ENCODE peak calls at places on chromosomes 7 and 10, in six cellular contexts. One of them, this sample, is unnamed. For H3K36me3, the result is how much of the 10 kb centered on the place peaks cover.

GRCh38 chr10:79285315-79286185 is 61.7 kb upstream of the PPIF start:
- DNase-seq in neural progenitor cell: no peak
- DNase-seq in SK-N-SH: no peak
- DNase-seq in endothelial cell of umbilical vein: no peak
- DNase-seq in IMR-90: no peak
- DNase-seq in neuronal stem cell: no peak
- DNase-seq in this sample: no peak

GRCh38 chr7:135710417-135711138 is 17.4 kb downstream of the SLC13A4 start:
- DNase-seq in neural progenitor cell: peak
- DNase-seq in SK-N-SH: peak
- DNase-seq in endothelial cell of umbilical vein: no peak
- DNase-seq in IMR-90: no peak
- DNase-seq in neuronal stem cell: no peak
- DNase-seq in this sample: no peak

GRCh38 chr7:5679741-5680473 is 101.6 kb downstream of the RNF216 start:
- DNase-seq in neural progenitor cell: no peak
- DNase-seq in SK-N-SH: no peak
- DNase-seq in endothelial cell of umbilical vein: no peak
- DNase-seq in IMR-90: no peak
- DNase-seq in neuronal stem cell: no peak
- DNase-seq in this sample: peak

GRCh38 chr7:136009488-136010079 is 32.4 kb upstream of the MTPN start:
- DNase-seq in neural progenitor cell: peak
- DNase-seq in SK-N-SH: peak
- DNase-seq in endothelial cell of umbilical vein: peak
- DNase-seq in IMR-90: peak
- DNase-seq in neuronal stem cell: peak
- DNase-seq in this sample: no peak

GRCh38 chr10:62268399-62269076 is at the start of gene RTKN2:
- DNase-seq in neural progenitor cell: peak
- DNase-seq in SK-N-SH: peak
- DNase-seq in endothelial cell of umbilical vein: peak
- DNase-seq in IMR-90: peak
- DNase-seq in neuronal stem cell: peak
- DNase-seq in this sample: peak

GRCh38 chr10:130021373-130021950 is 57.4 kb upstream of the EBF3 start:
- DNase-seq in neural progenitor cell: no peak
- DNase-seq in SK-N-SH: no peak
- DNase-seq in endothelial cell of umbilical vein: no peak
- DNase-seq in IMR-90: peak
- DNase-seq in neuronal stem cell: no peak
- DNase-seq in this sample: peak

GRCh38 chr10:80460399-80461207 is 6.5 kb downstream of the TSPAN14 start:
- DNase-seq in neural progenitor cell: peak
- DNase-seq in SK-N-SH: no peak
- DNase-seq in endothelial cell of umbilical vein: peak
- DNase-seq in IMR-90: peak
- DNase-seq in neuronal stem cell: no peak
- DNase-seq in this sample: peak

GRCh38 chr7:73519867-73520672 is 2.0 kb downstream of the BAZ1B start:
- DNase-seq in neural progenitor cell: peak
- DNase-seq in SK-N-SH: no peak
- DNase-seq in endothelial cell of umbilical vein: no peak
- DNase-seq in IMR-90: peak
- DNase-seq in neuronal stem cell: no peak
- DNase-seq in this sample: no peak

GRCh38 chr10:106175760-106176377 is 988.6 kb downstream of the SORCS1 start:
- DNase-seq in neural progenitor cell: no peak
- DNase-seq in SK-N-SH: no peak
- DNase-seq in endothelial cell of umbilical vein: no peak
- DNase-seq in IMR-90: no peak
- DNase-seq in neuronal stem cell: no peak
- DNase-seq in this sample: no peak

GRCh38 chr7:595621-596010 is 76.0 kb upstream of the PDGFA start:
- DNase-seq in neural progenitor cell: no peak
- DNase-seq in SK-N-SH: no peak
- DNase-seq in endothelial cell of umbilical vein: no peak
- DNase-seq in IMR-90: no peak
- DNase-seq in neuronal stem cell: no peak
- DNase-seq in this sample: no peak

DNA sequence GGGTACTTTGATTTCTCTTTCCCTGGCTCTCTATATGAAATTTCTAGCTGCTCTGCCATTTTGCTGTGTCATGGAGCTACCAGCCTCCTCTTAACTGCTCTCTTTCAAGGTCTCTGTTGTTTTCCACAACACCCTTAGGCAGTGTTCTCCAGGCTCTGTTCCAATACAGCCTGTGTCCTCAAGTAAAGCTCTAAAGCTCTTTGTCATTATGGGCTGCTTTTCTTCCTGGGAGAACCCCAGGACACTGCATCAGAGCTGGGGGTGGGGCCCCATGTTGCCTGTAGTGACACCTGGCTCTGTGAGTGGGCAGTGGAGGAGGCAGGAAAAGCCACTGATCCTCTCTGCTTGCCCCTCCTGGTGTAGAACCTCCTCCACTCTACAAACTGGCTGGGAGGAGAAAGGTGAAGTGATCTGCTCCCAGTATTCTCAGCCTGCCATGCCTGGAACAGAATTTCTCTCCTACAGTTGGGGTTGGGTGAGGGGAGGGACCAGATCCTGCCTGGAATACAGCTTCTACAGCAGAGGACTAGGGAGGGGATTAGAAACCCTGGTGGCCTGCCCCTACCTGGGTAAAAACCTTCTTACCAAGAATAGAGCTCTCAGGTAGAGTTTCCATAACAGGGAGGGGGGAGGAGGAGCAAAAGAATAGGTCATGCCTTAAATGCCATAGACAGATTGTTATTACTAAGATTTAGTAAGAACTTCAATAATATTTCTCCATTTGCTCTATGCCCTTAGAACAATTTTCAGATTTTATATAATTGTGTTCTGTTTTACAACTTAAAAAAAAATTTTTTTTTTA is 33.7 kb upstream of the TSPAN33 start:
- DNase-seq in neural progenitor cell: peak
- DNase-seq in SK-N-SH: peak
- DNase-seq in endothelial cell of umbilical vein: no peak
- DNase-seq in IMR-90: no peak
- DNase-seq in neuronal stem cell: no peak
- DNase-seq in this sample: peak
- H3K27ac ChIP-seq in neural progenitor cell: peak
- H3K27ac ChIP-seq in SK-N-SH: no peak
- H3K27ac ChIP-seq in endothelial cell of umbilical vein: no peak
- H3K27ac ChIP-seq in IMR-90: no peak
- H3K27ac ChIP-seq in neuronal stem cell: no peak
- H3K27ac ChIP-seq in this sample: peak

GRCh38 chr7:102148799-102149198 is 137.9 kb upstream of the SH2B2 start:
- DNase-seq in neural progenitor cell: no peak
- DNase-seq in SK-N-SH: no peak
- DNase-seq in endothelial cell of umbilical vein: no peak
- DNase-seq in IMR-90: no peak
- DNase-seq in neuronal stem cell: no peak
- DNase-seq in this sample: no peak

GRCh38 chr7:102149416-102149815 is 137.3 kb upstream of the SH2B2 start:
- DNase-seq in neural progenitor cell: no peak
- DNase-seq in SK-N-SH: no peak
- DNase-seq in endothelial cell of umbilical vein: no peak
- DNase-seq in IMR-90: no peak
- DNase-seq in neuronal stem cell: no peak
- DNase-seq in this sample: no peak

GRCh38 chr7:102146122-102146521 is 140.5 kb upstream of the SH2B2 start:
- DNase-seq in neural progenitor cell: no peak
- DNase-seq in SK-N-SH: no peak
- DNase-seq in endothelial cell of umbilical vein: no peak
- DNase-seq in IMR-90: no peak
- DNase-seq in neuronal stem cell: no peak
- DNase-seq in this sample: peak

GRCh38 chr7:102150266-102150665 is 136.4 kb upstream of the SH2B2 start:
- DNase-seq in neural progenitor cell: no peak
- DNase-seq in SK-N-SH: no peak
- DNase-seq in endothelial cell of umbilical vein: no peak
- DNase-seq in IMR-90: no peak
- DNase-seq in neuronal stem cell: no peak
- DNase-seq in this sample: no peak

GRCh38 chr7:102146989-102147388 is 139.7 kb upstream of the SH2B2 start:
- DNase-seq in neural progenitor cell: no peak
- DNase-seq in SK-N-SH: no peak
- DNase-seq in endothelial cell of umbilical vein: no peak
- DNase-seq in IMR-90: peak
- DNase-seq in neuronal stem cell: no peak
- DNase-seq in this sample: no peak
- H3K36me3 ChIP-seq in neural progenitor cell: under half
- H3K36me3 ChIP-seq in SK-N-SH: under half
- H3K36me3 ChIP-seq in endothelial cell of umbilical vein: under half
- H3K36me3 ChIP-seq in IMR-90: under half
- H3K36me3 ChIP-seq in neuronal stem cell: under half
- H3K36me3 ChIP-seq in this sample: under half

GRCh38 chr10:2933924-2934323 is 133.4 kb upstream of the PFKP start:
- DNase-seq in neural progenitor cell: no peak
- DNase-seq in SK-N-SH: no peak
- DNase-seq in endothelial cell of umbilical vein: no peak
- DNase-seq in IMR-90: no peak
- DNase-seq in neuronal stem cell: no peak
- DNase-seq in this sample: no peak

GRCh38 chr10:2935647-2936386 is 131.5 kb upstream of the PFKP start:
- DNase-seq in neural progenitor cell: no peak
- DNase-seq in SK-N-SH: no peak
- DNase-seq in endothelial cell of umbilical vein: no peak
- DNase-seq in IMR-90: no peak
- DNase-seq in neuronal stem cell: no peak
- DNase-seq in this sample: no peak

GRCh38 chr10:2936816-2937215 is 130.5 kb upstream of the PFKP start:
- DNase-seq in neural progenitor cell: no peak
- DNase-seq in SK-N-SH: no peak
- DNase-seq in endothelial cell of umbilical vein: no peak
- DNase-seq in IMR-90: no peak
- DNase-seq in neuronal stem cell: no peak
- DNase-seq in this sample: no peak

GRCh38 chr10:2942937-2943336 is 124.4 kb upstream of the PFKP start:
- DNase-seq in neural progenitor cell: no peak
- DNase-seq in SK-N-SH: no peak
- DNase-seq in endothelial cell of umbilical vein: no peak
- DNase-seq in IMR-90: no peak
- DNase-seq in neuronal stem cell: no peak
- DNase-seq in this sample: no peak

DNA sequence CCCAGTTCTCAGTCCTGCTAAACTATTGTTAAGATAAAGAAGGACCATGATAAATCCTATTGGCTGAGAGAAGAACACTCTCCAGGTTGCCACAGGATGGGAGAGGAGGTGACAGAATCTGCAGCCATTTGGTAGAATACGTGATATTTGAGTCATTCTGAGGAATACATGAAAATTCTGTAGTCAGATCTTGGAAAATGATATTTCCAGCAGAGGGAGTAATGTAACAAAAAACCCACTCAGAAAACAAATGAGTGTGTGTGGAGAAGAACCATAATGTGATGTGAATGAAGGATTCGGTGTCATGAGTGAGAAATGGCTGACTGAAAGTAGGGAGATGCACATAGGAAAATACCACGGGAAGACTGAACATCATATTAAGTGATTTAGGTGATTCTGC is 128.5 kb upstream of the PFKP start:
- DNase-seq in neural progenitor cell: no peak
- DNase-seq in SK-N-SH: no peak
- DNase-seq in endothelial cell of umbilical vein: peak
- DNase-seq in IMR-90: peak
- DNase-seq in neuronal stem cell: no peak
- DNase-seq in this sample: no peak
- H3K9ac ChIP-seq in neural progenitor cell: no peak
- H3K9ac ChIP-seq in SK-N-SH: no peak
- H3K9ac ChIP-seq in endothelial cell of umbilical vein: no peak
- H3K9ac ChIP-seq in IMR-90: no peak
- H3K9ac ChIP-seq in neuronal stem cell: no peak
- H3K9ac ChIP-seq in this sample: no peak

DNA sequence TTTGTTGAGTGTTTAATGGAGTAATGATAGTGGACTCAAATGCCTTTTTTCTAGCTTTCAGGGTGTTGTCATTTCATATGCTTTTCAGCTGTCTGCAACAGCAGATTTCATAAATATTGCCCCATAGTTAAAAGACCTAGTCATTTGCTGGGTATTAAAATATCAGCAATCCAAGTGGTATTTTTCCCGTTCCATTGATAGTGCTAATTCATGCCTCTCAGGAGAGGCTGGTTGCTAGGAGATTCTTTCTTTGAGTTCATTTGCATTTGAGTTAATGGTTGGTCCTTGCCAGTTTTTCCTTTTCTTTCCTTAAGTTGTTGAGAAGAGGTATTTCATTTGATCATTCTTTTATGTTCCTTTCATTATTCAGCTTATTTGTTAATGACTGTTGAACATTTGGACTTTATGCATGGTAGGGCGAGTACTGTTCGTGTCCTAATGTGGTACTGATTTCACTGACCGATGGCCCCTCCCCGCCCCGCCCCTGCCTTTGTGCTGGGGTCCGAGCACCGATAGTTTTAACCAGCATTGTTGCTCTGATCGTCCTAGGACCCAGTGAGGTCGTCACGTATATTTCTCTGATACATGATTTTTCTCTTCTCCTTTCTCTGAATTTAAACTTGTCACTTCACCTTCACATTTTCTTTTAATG is 128.6 kb downstream of the CCNY start:
- DNase-seq in neural progenitor cell: peak
- DNase-seq in SK-N-SH: no peak
- DNase-seq in endothelial cell of umbilical vein: no peak
- DNase-seq in IMR-90: peak
- DNase-seq in neuronal stem cell: peak
- DNase-seq in this sample: no peak
- H3K27ac ChIP-seq in neural progenitor cell: no peak
- H3K27ac ChIP-seq in SK-N-SH: no peak
- H3K27ac ChIP-seq in endothelial cell of umbilical vein: no peak
- H3K27ac ChIP-seq in IMR-90: peak
- H3K27ac ChIP-seq in neuronal stem cell: no peak
- H3K27ac ChIP-seq in this sample: no peak

DNA sequence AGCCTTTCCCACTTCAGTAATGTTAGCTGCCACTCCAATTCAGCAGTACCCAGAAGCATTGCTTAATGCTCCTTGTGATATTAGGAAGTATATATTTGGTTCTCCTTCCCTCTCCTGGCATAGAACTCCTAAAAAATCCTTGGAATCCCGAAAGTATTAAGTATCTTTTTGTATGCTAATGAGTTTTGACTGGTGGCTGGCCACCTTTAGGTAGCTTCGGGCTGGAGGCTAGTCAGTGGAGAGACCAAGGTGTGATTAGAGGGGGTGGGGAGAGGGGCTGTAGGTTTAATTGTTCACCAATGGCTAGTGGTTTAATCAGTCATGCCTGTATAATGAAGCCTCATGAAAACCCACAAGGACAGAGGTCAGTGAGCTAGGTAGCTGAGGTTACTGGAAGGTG is 12.2 kb downstream of the COMTD1 start:
- DNase-seq in neural progenitor cell: no peak
- DNase-seq in SK-N-SH: no peak
- DNase-seq in endothelial cell of umbilical vein: no peak
- DNase-seq in IMR-90: no peak
- DNase-seq in neuronal stem cell: no peak
- DNase-seq in this sample: no peak
- H3K36me3 ChIP-seq in neural progenitor cell: under half
- H3K36me3 ChIP-seq in SK-N-SH: half or more
- H3K36me3 ChIP-seq in endothelial cell of umbilical vein: under half
- H3K36me3 ChIP-seq in IMR-90: half or more
- H3K36me3 ChIP-seq in neuronal stem cell: under half
- H3K36me3 ChIP-seq in this sample: under half